ENCODE peak calls at places on chromosomes 3 and 15, in five cellular contexts. D is cardiac fibroblast, U is astrocyte, B is endodermal cell, L is fibroblast of the aortic adventitia. P is an unnamed sample.
A peak's percentile ranks its signal among the peaks of the same experiment; 100 is the strongest.

GRCh38 chr15:59380902-59381610 is 8.4 kb upstream of the MYO1E start:
- DNase-seq in B (no peak), U (no peak), L (no peak), D (no peak), P (no peak)

GRCh38 chr3:56421205-56421604 is 47.1 kb downstream of the ERC2 start:
- DNase-seq in L (no peak), B (no peak), U (peak; percentile 1), D (no peak), P (no peak)

GRCh38 chr3:50537421-50538129 is 30.0 kb downstream of the C3orf18 start:
- DNase-seq in U (no peak), B (no peak), L (no peak), D (no peak), P (no peak)

GRCh38 chr15:58530056-58530590 is 98.3 kb downstream of the LIPC start:
- DNase-seq in U (no peak), L (no peak), B (no peak), D (no peak), P (no peak)

GRCh38 chr15:78625621-78626280 is 5.0 kb upstream of the CHRNA3 start:
- DNase-seq in L (no peak), D (no peak), U (no peak), B (no peak), P (no peak)

GRCh38 chr15:94584833-94585244 is 353.5 kb downstream of the MCTP2 start:
- DNase-seq in L (no peak), D (no peak), U (peak; percentile 23), B (no peak), P (no peak)

GRCh38 chr3:47012342-47013230 is 33.1 kb downstream of the NBEAL2 start:
- DNase-seq in L (no peak), U (no peak), D (no peak), B (peak; percentile 52), P (no peak)

GRCh38 chr3:11238880-11239279 is 33.3 kb upstream of the ATG7 start:
- DNase-seq in B (no peak), D (peak; percentile 95), L (peak; percentile 94), U (peak; percentile 99), P (peak; percentile 94)

GRCh38 chr3:158830391-158830790 is 28.5 kb downstream of the MFSD1 start:
- DNase-seq in B (no peak), U (peak; percentile 40), D (peak; percentile 74), L (no peak), P (peak; percentile 23)

GRCh38 chr3:135924506-135924905 is 41.0 kb upstream of the PPP2R3A start:
- DNase-seq in B (no peak), L (no peak), U (no peak), D (no peak), P (no peak)

GRCh38 chr3:81769271-81769670 is 7.8 kb upstream of the GBE1 start:
- DNase-seq in B (no peak), L (no peak), U (no peak), D (no peak), P (no peak)

GRCh38 chr15:77981281-77982126 is 96.0 kb downstream of the TBC1D2B start:
- DNase-seq in U (no peak), L (no peak), D (no peak), B (no peak), P (no peak)

GRCh38 chr15:80780416-80781221 is 1.4 kb downstream of the CEMIP start:
- DNase-seq in U (peak; percentile 61), L (peak; percentile 69), B (peak; percentile 95), D (peak; percentile 57), P (no peak)

GRCh38 chr3:50170689-50171088 is 15.6 kb downstream of the SEMA3F start:
- DNase-seq in U (peak; percentile 61), D (peak; percentile 90), L (peak; percentile 78), B (no peak), P (peak; percentile 84)

GRCh38 chr3:151214459-151214858 is 11.4 kb upstream of the GPR171 start:
- DNase-seq in L (no peak), U (no peak), D (no peak), B (no peak), P (no peak)

GRCh38 chr15:49619226-49619625 is 1.4 kb downstream of the FAM227B start:
- DNase-seq in U (no peak), D (no peak), L (no peak), B (no peak), P (no peak)

GRCh38 chr3:61589856-61590255 is 28.5 kb downstream of the PTPRG start:
- DNase-seq in D (peak; percentile 90), B (no peak), U (peak; percentile 49), L (peak; percentile 61), P (peak; percentile 70)

GRCh38 chr3:134078169-134078821 is 48.6 kb upstream of the SLCO2A1 start:
- DNase-seq in B (peak; percentile 7), D (peak; percentile 38), L (peak; percentile 58), U (no peak), P (no peak)

GRCh38 chr3:75395601-75396315 is 268.4 kb upstream of the FRG2C start:
- DNase-seq in D (no peak), U (no peak), B (no peak), L (no peak), P (no peak)

GRCh38 chr3:75396316-75396802 is 267.8 kb upstream of the FRG2C start:
- DNase-seq in L (no peak), B (no peak), U (no peak), D (no peak), P (no peak)
- TF ChIP-seq CTCF in L (no peak), B (no peak), U (no peak), D (no peak), P (peak; percentile 12)

GRCh38 chr3:186790261-186790981 is 7.0 kb downstream of the EIF4A2 start:
- DNase-seq in B (peak; percentile 71), U (peak; percentile 51), D (peak; percentile 66), L (peak; percentile 67), P (peak; percentile 57)
- TF ChIP-seq CTCF in B (no peak), U (peak; percentile 21), D (no peak), L (peak; percentile 34), P (peak; percentile 54)

DNA sequence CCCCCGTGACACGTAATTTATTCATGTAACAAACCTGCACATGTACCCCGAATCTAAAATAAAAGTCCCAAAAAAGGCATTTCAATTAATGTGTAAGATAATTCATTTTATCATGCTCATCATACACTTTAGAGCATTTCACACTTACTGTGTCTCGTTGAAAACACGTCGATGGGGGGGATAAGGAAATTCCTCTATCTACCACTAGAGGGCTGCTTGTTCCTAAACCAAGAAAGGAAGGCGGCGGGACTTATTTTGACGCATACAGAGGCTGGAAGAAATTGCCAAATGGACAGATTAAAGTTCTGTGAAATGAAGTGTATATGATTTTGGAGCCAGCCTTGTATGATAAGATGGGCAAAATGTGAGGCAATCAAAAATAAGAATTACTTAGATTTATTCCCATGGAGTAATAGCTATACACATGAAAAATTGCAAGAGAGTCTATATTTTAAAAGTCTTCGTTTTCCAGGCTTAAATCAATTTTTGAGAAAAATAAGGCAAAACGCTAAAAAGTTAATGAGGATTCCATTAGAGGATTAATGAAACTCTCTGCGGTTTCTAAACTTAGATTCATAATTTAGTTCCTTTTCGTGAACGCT is 346.8 kb downstream of the CNTN3 start:
- DNase-seq in L (peak; percentile 73), D (peak; percentile 80), B (peak; percentile 77), U (peak; percentile 16), P (peak; percentile 35)
- TF ChIP-seq CTCF in L (peak; percentile 90), D (peak; percentile 83), B (peak; percentile 92), U (peak; percentile 81), P (peak; percentile 83)

GRCh38 chr15:84657748-84658079 is 285 bp downstream of the NMB start:
- DNase-seq in B (no peak), D (no peak), L (no peak), U (no peak), P (no peak)

GRCh38 chr15:84653584-84653909 is 536 bp downstream of the WDR73 start:
- DNase-seq in L (no peak), U (no peak), B (no peak), D (no peak), P (no peak)

GRCh38 chr15:84656972-84657371 is 1.0 kb downstream of the NMB start:
- DNase-seq in B (no peak), D (no peak), L (no peak), U (no peak), P (no peak)

GRCh38 chr15:84654689-84655453 is 788 bp upstream of the WDR73 start:
- DNase-seq in L (peak; percentile 85), D (peak; percentile 82), U (peak; percentile 62), B (peak; percentile 90), P (peak; percentile 69)

DNA sequence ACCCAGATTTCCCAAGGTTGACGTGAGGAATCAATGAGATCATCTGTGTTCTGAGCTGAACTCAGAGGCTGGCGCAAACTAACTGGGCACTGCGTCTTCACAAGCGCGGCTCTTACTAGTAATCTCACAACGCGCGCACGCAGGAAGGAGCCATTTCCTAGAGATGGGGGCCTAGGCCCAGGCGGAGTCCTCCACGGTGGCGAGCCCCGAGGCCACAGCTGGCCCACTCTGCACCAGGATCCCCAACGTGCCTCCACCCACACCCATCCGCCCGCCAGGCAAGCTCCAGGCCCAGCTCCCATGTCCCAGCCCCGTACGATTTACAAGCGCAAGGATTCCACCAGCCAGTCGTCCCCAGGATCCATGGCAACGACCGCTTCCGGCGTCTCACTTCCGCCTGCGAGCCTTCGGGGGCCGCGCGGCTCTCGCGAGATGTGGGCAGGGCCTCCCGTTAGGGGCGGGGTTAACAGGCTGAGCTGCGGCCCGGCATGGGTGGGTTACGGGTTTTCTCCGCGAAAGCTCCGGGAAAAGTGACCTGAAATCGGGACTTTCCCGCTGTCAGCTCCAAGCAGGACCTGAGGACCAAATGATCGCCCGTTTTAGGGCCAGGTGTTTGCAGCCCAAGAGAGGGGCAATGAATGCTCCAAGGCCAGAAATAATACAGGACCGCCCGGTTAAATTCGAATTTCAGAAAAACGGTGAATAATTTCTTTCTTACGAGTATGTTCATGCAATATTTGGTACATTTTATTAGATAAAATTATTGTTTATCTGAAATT is at the start of gene WDR73:
- DNase-seq in D (peak; percentile 94), B (peak; percentile 98), L (peak; percentile 92), U (peak; percentile 84), P (peak; percentile 93)
- TF ChIP-seq CTCF in D (no peak), B (no peak), L (no peak), U (no peak), P (no peak)

GRCh38 chr3:94070341-94070911 is 7.6 kb downstream of the NSUN3 start:
- DNase-seq in D (no peak), B (no peak), U (no peak), L (no peak), P (no peak)

GRCh38 chr3:94071713-94072284 is 8.9 kb downstream of the NSUN3 start:
- DNase-seq in D (no peak), L (no peak), U (no peak), B (no peak), P (no peak)

GRCh38 chr3:94066829-94067470 is 4.1 kb downstream of the NSUN3 start:
- DNase-seq in B (peak; percentile 66), D (peak; percentile 63), L (no peak), U (no peak), P (no peak)

GRCh38 chr3:94065819-94066218 is 3.0 kb downstream of the NSUN3 start:
- DNase-seq in L (no peak), D (no peak), U (no peak), B (no peak), P (no peak)

GRCh38 chr3:94069242-94069813 is 6.5 kb downstream of the NSUN3 start:
- DNase-seq in D (peak; percentile 49), B (no peak), U (peak; percentile 3), L (peak; percentile 62), P (peak; percentile 23)
- TF ChIP-seq CTCF in D (no peak), B (peak; percentile 79), U (peak; percentile 47), L (peak; percentile 53), P (peak; percentile 86)

GRCh38 chr3:52077376-52077775 is 21.0 kb upstream of the DUSP7 start:
- DNase-seq in D (no peak), B (no peak), L (no peak), U (no peak), P (no peak)
- TF ChIP-seq CTCF in D (no peak), B (peak; percentile 28), L (peak; percentile 15), U (no peak), P (no peak)

P was measured in HFFc6.